ENCODE peak calls at places on chromosomes 1 and 21, in five cellular contexts. One of them, this sample, is unnamed. For H3K27me3, the result is how much of the 10 kb centered on the place peaks cover.

GRCh38 chr1:27395441-27396195 is 3.2 kb downstream of the GPR3 start:
- DNase-seq in HCT116: peak
- DNase-seq in heart left ventricle: peak
- DNase-seq in H9: peak
- DNase-seq in right lobe of liver: peak
- DNase-seq in this sample: peak

GRCh38 chr1:17134036-17134435 is 14.8 kb upstream of the PADI2 start:
- DNase-seq in right lobe of liver: no peak
- DNase-seq in H9: no peak
- DNase-seq in HCT116: no peak
- DNase-seq in heart left ventricle: no peak
- DNase-seq in this sample: no peak

GRCh38 chr1:89681045-89681729 is 48.3 kb downstream of the LRRC8C start:
- DNase-seq in HCT116: no peak
- DNase-seq in heart left ventricle: no peak
- DNase-seq in right lobe of liver: no peak
- DNase-seq in H9: no peak
- DNase-seq in this sample: no peak

GRCh38 chr1:210516092-210516491 is 187.4 kb downstream of the HHAT start:
- DNase-seq in HCT116: no peak
- DNase-seq in H9: no peak
- DNase-seq in right lobe of liver: no peak
- DNase-seq in heart left ventricle: no peak
- DNase-seq in this sample: no peak

GRCh38 chr1:80064524-80064923 is 1058.0 kb upstream of the ADGRL4 start:
- DNase-seq in heart left ventricle: no peak
- DNase-seq in HCT116: no peak
- DNase-seq in H9: no peak
- DNase-seq in right lobe of liver: no peak
- DNase-seq in this sample: no peak

GRCh38 chr1:89723863-89724262 is 90.9 kb downstream of the LRRC8C start:
- DNase-seq in HCT116: no peak
- DNase-seq in right lobe of liver: no peak
- DNase-seq in heart left ventricle: peak
- DNase-seq in H9: no peak
- DNase-seq in this sample: peak

GRCh38 chr1:222652676-222653075 is 34.8 kb downstream of the MIA3 start:
- DNase-seq in HCT116: no peak
- DNase-seq in right lobe of liver: no peak
- DNase-seq in H9: no peak
- DNase-seq in heart left ventricle: no peak
- DNase-seq in this sample: no peak

GRCh38 chr21:44838951-44839350 is 21.1 kb upstream of the SUMO3 start:
- DNase-seq in right lobe of liver: peak
- DNase-seq in heart left ventricle: no peak
- DNase-seq in HCT116: no peak
- DNase-seq in H9: no peak
- DNase-seq in this sample: no peak

GRCh38 chr1:217134857-217135568 is 411.8 kb upstream of the ESRRG start:
- DNase-seq in H9: peak
- DNase-seq in heart left ventricle: peak
- DNase-seq in right lobe of liver: no peak
- DNase-seq in HCT116: no peak
- DNase-seq in this sample: no peak

GRCh38 chr1:204335085-204335484 is 24.6 kb downstream of the PLEKHA6 start:
- DNase-seq in heart left ventricle: no peak
- DNase-seq in H9: no peak
- DNase-seq in right lobe of liver: no peak
- DNase-seq in HCT116: no peak
- DNase-seq in this sample: no peak

GRCh38 chr21:32278518-32279376 is at the start of gene MIS18A:
- DNase-seq in right lobe of liver: peak
- DNase-seq in HCT116: peak
- DNase-seq in heart left ventricle: peak
- DNase-seq in H9: peak
- DNase-seq in this sample: peak

GRCh38 chr1:241614144-241614543 is 26.0 kb downstream of the CHML start:
- DNase-seq in heart left ventricle: no peak
- DNase-seq in HCT116: no peak
- DNase-seq in right lobe of liver: no peak
- DNase-seq in H9: no peak
- DNase-seq in this sample: no peak

GRCh38 chr1:21936366-21937031 is 611 bp downstream of the HSPG2 start:
- DNase-seq in HCT116: no peak
- DNase-seq in right lobe of liver: no peak
- DNase-seq in heart left ventricle: peak
- DNase-seq in H9: no peak
- DNase-seq in this sample: no peak

GRCh38 chr21:29798840-29799239 is 141.0 kb downstream of the GRIK1 start:
- DNase-seq in H9: no peak
- DNase-seq in HCT116: no peak
- DNase-seq in heart left ventricle: no peak
- DNase-seq in right lobe of liver: no peak
- DNase-seq in this sample: no peak

GRCh38 chr1:50105430-50105829 is 3.3 kb upstream of the ELAVL4 start:
- DNase-seq in right lobe of liver: no peak
- DNase-seq in H9: no peak
- DNase-seq in HCT116: no peak
- DNase-seq in heart left ventricle: no peak
- DNase-seq in this sample: no peak

GRCh38 chr1:15007842-15008241 is 145.7 kb upstream of the TMEM51 start:
- DNase-seq in heart left ventricle: no peak
- DNase-seq in HCT116: no peak
- DNase-seq in H9: no peak
- DNase-seq in right lobe of liver: no peak
- DNase-seq in this sample: no peak

GRCh38 chr1:29280780-29281131 is 44.4 kb downstream of the PTPRU start:
- DNase-seq in right lobe of liver: no peak
- DNase-seq in HCT116: no peak
- DNase-seq in H9: no peak
- DNase-seq in heart left ventricle: no peak
- DNase-seq in this sample: no peak

GRCh38 chr21:37188825-37189224 is 78.3 kb downstream of the VPS26C start:
- DNase-seq in H9: no peak
- DNase-seq in HCT116: no peak
- DNase-seq in right lobe of liver: no peak
- DNase-seq in heart left ventricle: no peak
- DNase-seq in this sample: no peak

GRCh38 chr1:36802018-36802417 is 232.3 kb downstream of the GRIK3 start:
- DNase-seq in right lobe of liver: peak
- DNase-seq in H9: no peak
- DNase-seq in heart left ventricle: no peak
- DNase-seq in HCT116: no peak
- DNase-seq in this sample: no peak

GRCh38 chr1:67339623-67340343 is 32.1 kb downstream of the IL12RB2 start:
- DNase-seq in HCT116: no peak
- DNase-seq in H9: no peak
- DNase-seq in heart left ventricle: no peak
- DNase-seq in right lobe of liver: no peak
- DNase-seq in this sample: no peak

GRCh38 chr1:31596737-31597097 is 20.4 kb downstream of the TINAGL1 start:
- DNase-seq in right lobe of liver: no peak
- DNase-seq in H9: no peak
- DNase-seq in heart left ventricle: no peak
- DNase-seq in HCT116: no peak
- DNase-seq in this sample: no peak

GRCh38 chr1:84488107-84488506 is 9.0 kb downstream of the RPF1 start:
- DNase-seq in HCT116: no peak
- DNase-seq in H9: no peak
- DNase-seq in heart left ventricle: no peak
- DNase-seq in right lobe of liver: no peak
- DNase-seq in this sample: no peak

GRCh38 chr1:202287196-202287595 is 54.5 kb downstream of the UBE2T start:
- DNase-seq in HCT116: no peak
- DNase-seq in H9: no peak
- DNase-seq in right lobe of liver: no peak
- DNase-seq in heart left ventricle: no peak
- DNase-seq in this sample: no peak

GRCh38 chr1:160131803-160132565 is 16.4 kb downstream of the ATP1A2 start:
- DNase-seq in H9: no peak
- DNase-seq in right lobe of liver: no peak
- DNase-seq in heart left ventricle: peak
- DNase-seq in HCT116: no peak
- DNase-seq in this sample: no peak

GRCh38 chr1:186626533-186626932 is 53.7 kb downstream of the PTGS2 start:
- DNase-seq in right lobe of liver: no peak
- DNase-seq in H9: no peak
- DNase-seq in HCT116: no peak
- DNase-seq in heart left ventricle: no peak
- DNase-seq in this sample: no peak

GRCh38 chr1:116172666-116173065 is 61.5 kb downstream of the MAB21L3 start:
- DNase-seq in H9: no peak
- DNase-seq in heart left ventricle: no peak
- DNase-seq in right lobe of liver: no peak
- DNase-seq in HCT116: no peak
- DNase-seq in this sample: no peak

GRCh38 chr21:45945868-45946210 is 35.7 kb upstream of the COL6A1 start:
- DNase-seq in HCT116: no peak
- DNase-seq in H9: no peak
- DNase-seq in heart left ventricle: peak
- DNase-seq in right lobe of liver: no peak
- DNase-seq in this sample: no peak

GRCh38 chr1:221188531-221188930 is 309.3 kb downstream of the HLX start:
- DNase-seq in heart left ventricle: no peak
- DNase-seq in right lobe of liver: no peak
- DNase-seq in HCT116: no peak
- DNase-seq in H9: no peak
- DNase-seq in this sample: no peak

GRCh38 chr1:26820784-26821269 is 5.7 kb upstream of the ZDHHC18 start:
- DNase-seq in right lobe of liver: no peak
- DNase-seq in HCT116: no peak
- DNase-seq in heart left ventricle: no peak
- DNase-seq in H9: no peak
- DNase-seq in this sample: no peak

DNA sequence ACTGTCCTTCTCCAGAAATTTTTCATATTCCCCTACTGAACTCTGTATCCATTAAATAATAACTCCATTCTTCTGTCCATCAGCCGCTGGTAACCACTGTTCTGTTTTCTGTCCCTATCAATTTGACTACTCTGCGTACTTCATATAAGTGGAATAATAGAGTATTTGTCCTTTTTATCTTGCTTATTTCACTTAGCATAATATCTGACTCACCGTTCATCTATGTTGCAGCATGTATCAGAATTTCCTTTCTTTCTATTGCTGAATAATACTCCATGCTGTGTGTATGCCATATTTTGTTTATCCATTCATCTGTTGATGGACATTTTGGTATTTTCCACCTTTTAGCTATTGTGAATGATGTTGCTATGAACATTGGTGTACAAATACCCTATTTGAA is 71.9 kb downstream of the CEP350 start:
- DNase-seq in HCT116: no peak
- DNase-seq in heart left ventricle: no peak
- DNase-seq in right lobe of liver: no peak
- DNase-seq in H9: no peak
- DNase-seq in this sample: no peak
- H3K27ac ChIP-seq in HCT116: no peak
- H3K27ac ChIP-seq in heart left ventricle: no peak
- H3K27ac ChIP-seq in right lobe of liver: no peak
- H3K27ac ChIP-seq in H9: no peak
- H3K27ac ChIP-seq in this sample: no peak

GRCh38 chr1:207321045-207321789 is at the start of gene CD55:
- DNase-seq in right lobe of liver: peak
- DNase-seq in heart left ventricle: peak
- DNase-seq in H9: peak
- DNase-seq in HCT116: peak
- DNase-seq in this sample: peak

GRCh38 chr1:207327994-207328393 is 6.5 kb downstream of the CD55 start:
- DNase-seq in heart left ventricle: no peak
- DNase-seq in right lobe of liver: no peak
- DNase-seq in H9: no peak
- DNase-seq in HCT116: no peak
- DNase-seq in this sample: no peak

GRCh38 chr1:207321790-207322530 is 482 bp downstream of the CD55 start:
- DNase-seq in H9: no peak
- DNase-seq in HCT116: no peak
- DNase-seq in heart left ventricle: no peak
- DNase-seq in right lobe of liver: no peak
- DNase-seq in this sample: no peak

GRCh38 chr1:207319207-207319606 is 2.3 kb upstream of the CD55 start:
- DNase-seq in heart left ventricle: no peak
- DNase-seq in HCT116: no peak
- DNase-seq in H9: no peak
- DNase-seq in right lobe of liver: no peak
- DNase-seq in this sample: no peak

DNA sequence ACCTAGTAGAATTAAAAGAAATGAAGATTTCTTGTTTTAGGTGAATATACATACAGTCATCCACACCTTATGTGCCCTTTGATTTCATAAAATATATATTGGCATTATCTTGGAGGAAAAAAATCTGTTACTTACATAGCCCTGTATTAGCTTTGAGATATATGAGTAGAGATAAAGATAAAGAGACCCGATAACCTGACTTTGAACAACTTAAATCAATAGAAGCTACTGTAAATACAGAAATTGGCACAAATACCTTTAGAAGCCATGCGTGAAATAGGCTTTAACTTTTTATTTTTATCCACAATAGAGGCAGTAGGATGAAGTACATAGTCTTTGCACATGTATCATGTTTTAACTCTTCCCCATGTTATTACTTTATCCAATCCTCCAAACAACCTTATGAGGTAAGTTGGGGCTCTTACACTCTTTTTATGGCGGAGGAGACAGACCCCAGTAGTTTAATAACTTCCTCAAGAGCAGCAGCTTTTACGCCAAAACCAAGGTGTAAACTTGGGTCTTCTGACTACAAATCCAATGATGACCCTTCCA is 2.0 kb downstream of the CD55 start:
- DNase-seq in heart left ventricle: no peak
- DNase-seq in right lobe of liver: no peak
- DNase-seq in H9: no peak
- DNase-seq in HCT116: no peak
- DNase-seq in this sample: no peak
- H3K27me3 ChIP-seq in heart left ventricle: under half
- H3K27me3 ChIP-seq in right lobe of liver: under half
- H3K27me3 ChIP-seq in H9: under half
- H3K27me3 ChIP-seq in HCT116: under half
- H3K27me3 ChIP-seq in this sample: under half

DNA sequence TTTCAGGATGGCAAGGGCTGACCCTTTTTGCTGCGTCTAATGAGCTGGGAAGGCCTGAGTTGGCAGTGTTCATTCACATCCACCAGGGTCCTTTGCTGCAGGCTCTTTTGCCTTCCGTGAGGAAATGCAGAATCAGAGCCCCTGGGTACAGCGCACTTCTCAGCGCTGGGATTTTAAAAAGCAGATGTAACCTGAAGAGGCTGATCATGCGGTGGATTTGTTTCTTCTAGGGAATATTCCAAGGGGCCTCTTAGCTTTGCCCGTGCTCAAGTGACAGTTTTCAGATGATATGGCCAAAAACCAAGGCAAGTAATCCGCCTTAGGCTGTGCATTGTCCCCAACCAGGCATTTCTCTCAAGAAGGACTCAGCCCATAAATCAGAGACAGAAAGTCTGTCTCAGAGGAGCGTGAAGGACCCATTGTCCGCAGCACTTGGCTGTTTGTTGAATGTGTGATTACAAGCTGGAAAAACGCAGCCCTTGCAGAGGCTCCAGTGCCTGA is 237.6 kb downstream of the PTPRC start:
- DNase-seq in H9: peak
- DNase-seq in heart left ventricle: peak
- DNase-seq in HCT116: no peak
- DNase-seq in right lobe of liver: no peak
- DNase-seq in this sample: peak
- H3K27ac ChIP-seq in H9: no peak
- H3K27ac ChIP-seq in heart left ventricle: no peak
- H3K27ac ChIP-seq in HCT116: no peak
- H3K27ac ChIP-seq in right lobe of liver: no peak
- H3K27ac ChIP-seq in this sample: peak

GRCh38 chr1:9070421-9071015 is 1.1 kb upstream of the SLC2A5 start:
- DNase-seq in HCT116: no peak
- DNase-seq in right lobe of liver: no peak
- DNase-seq in heart left ventricle: no peak
- DNase-seq in H9: no peak
- DNase-seq in this sample: no peak
- H3K27me3 ChIP-seq in HCT116: under half
- H3K27me3 ChIP-seq in right lobe of liver: under half
- H3K27me3 ChIP-seq in heart left ventricle: under half
- H3K27me3 ChIP-seq in H9: under half
- H3K27me3 ChIP-seq in this sample: under half

This sample was measured in dorsolateral prefrontal cortex.